ENCODE peak calls at places on chromosomes 3 and 15, in four cellular contexts. B, J, G and W are unnamed samples.

GRCh38 chr15:69410290-69410874 is 3.8 kb upstream of the KIF23 start:
- DNase-seq in B (no peak), J (peak; percentile 67), G (no peak), W (no peak)

GRCh38 chr3:67381667-67382272 is 272.6 kb downstream of the SUCLG2 start:
- DNase-seq in B (no peak), J (peak; percentile 49), G (peak; percentile 27), W (no peak)

GRCh38 chr15:78105541-78106241 is 13.3 kb downstream of the SH2D7 start:
- DNase-seq in B (no peak), J (no peak), G (no peak), W (no peak)

GRCh38 chr3:196008387-196008786 is 73.5 kb downstream of the TFRC start:
- DNase-seq in B (no peak), J (no peak), G (no peak), W (no peak)

GRCh38 chr3:79326642-79327041 is 441.2 kb downstream of the ROBO1 start:
- DNase-seq in B (no peak), J (no peak), G (no peak), W (no peak)

GRCh38 chr3:32817561-32818430 is at the start of gene TRIM71:
- DNase-seq in B (no peak), J (no peak), G (no peak), W (no peak)

GRCh38 chr3:127377801-127378442 is 90.1 kb upstream of the PRR20G start:
- DNase-seq in B (no peak), J (no peak), G (no peak), W (no peak)

GRCh38 chr3:99939834-99940233 is 122.2 kb downstream of the CMSS1 start:
- DNase-seq in B (no peak), J (no peak), G (no peak), W (no peak)

GRCh38 chr15:38683382-38684242 is 119.0 kb upstream of the RASGRP1 start:
- DNase-seq in B (no peak), J (peak; percentile 67), G (peak; percentile 62), W (peak; percentile 14)

GRCh38 chr15:41695750-41696436 is 35.7 kb downstream of the MGA start:
- DNase-seq in B (peak; percentile 39), J (peak; percentile 45), G (peak; percentile 55), W (peak; percentile 34)

GRCh38 chr3:71247221-71247947 is 336.1 kb downstream of the FOXP1 start:
- DNase-seq in B (no peak), J (peak; percentile 70), G (peak; percentile 72), W (no peak)

GRCh38 chr3:169528289-169528688 is 135.2 kb downstream of the MECOM start:
- DNase-seq in B (no peak), J (no peak), G (no peak), W (no peak)

GRCh38 chr3:179224584-179224983 is 26.3 kb downstream of the KCNMB3 start:
- DNase-seq in B (no peak), J (no peak), G (no peak), W (no peak)

GRCh38 chr3:23457697-23458096 is 254.6 kb downstream of the UBE2E2 start:
- DNase-seq in B (no peak), J (no peak), G (no peak), W (no peak)

GRCh38 chr3:164365242-164365641 is 713.1 kb downstream of the SI start:
- DNase-seq in B (no peak), J (no peak), G (no peak), W (no peak)

GRCh38 chr3:79040701-79041100 is 727.1 kb downstream of the ROBO1 start:
- DNase-seq in B (no peak), J (no peak), G (no peak), W (no peak)

GRCh38 chr15:70095387-70096214 is 2.1 kb downstream of the TLE3 start:
- DNase-seq in B (no peak), J (peak; percentile 86), G (no peak), W (no peak)

GRCh38 chr3:94643400-94643799 is 580.5 kb downstream of the NSUN3 start:
- DNase-seq in B (no peak), J (peak; percentile 23), G (no peak), W (no peak)

GRCh38 chr3:155657161-155657560 is 87.7 kb downstream of the PLCH1 start:
- DNase-seq in B (no peak), J (no peak), G (no peak), W (no peak)

GRCh38 chr15:20341901-20342605 is 199.5 kb downstream of the GOLGA6L6 start:
- DNase-seq in B (no peak), J (no peak), G (no peak), W (no peak)

GRCh38 chr15:91947370-91947769 is 93.9 kb downstream of the SLCO3A1 start:
- DNase-seq in B (no peak), J (no peak), G (peak; percentile 8), W (no peak)

GRCh38 chr3:18556503-18556902 is 131.4 kb upstream of the SATB1 start:
- DNase-seq in B (peak; percentile 39), J (no peak), G (no peak), W (no peak)

GRCh38 chr3:48915296-48915695 is 3.3 kb upstream of the ARIH2 start:
- DNase-seq in B (no peak), J (no peak), G (peak; percentile 56), W (no peak)

GRCh38 chr15:27743078-27743477 is 356.0 kb downstream of the OCA2 start:
- DNase-seq in B (no peak), J (no peak), G (no peak), W (no peak)

GRCh38 chr3:32595318-32595717 is 24.7 kb upstream of the DYNC1LI1 start:
- DNase-seq in B (no peak), J (no peak), G (no peak), W (no peak)

GRCh38 chr3:128882709-128883108 is 3.3 kb downstream of the ACAD9 start:
- DNase-seq in B (no peak), J (no peak), G (no peak), W (no peak)

GRCh38 chr15:93025625-93025982 is 63.4 kb downstream of the RGMA start:
- DNase-seq in B (no peak), J (no peak), G (no peak), W (no peak)

GRCh38 chr3:189629803-189630455 is 1.3 kb upstream of the TP63 start:
- DNase-seq in B (no peak), J (no peak), G (no peak), W (no peak)

GRCh38 chr15:51093488-51093864 is 1.2 kb downstream of the TNFAIP8L3 start:
- DNase-seq in B (no peak), J (no peak), G (no peak), W (no peak)

GRCh38 chr3:184737063-184737462 is 25.2 kb upstream of the MAGEF1 start:
- DNase-seq in B (no peak), J (no peak), G (no peak), W (no peak)

GRCh38 chr3:14142567-14143270 is 17.9 kb downstream of the TMEM43 start:
- DNase-seq in B (no peak), J (no peak), G (no peak), W (no peak)

GRCh38 chr15:66702770-66703539 is 919 bp downstream of the SMAD6 start:
- DNase-seq in B (no peak), J (peak; percentile 51), G (no peak), W (no peak)

GRCh38 chr3:94159062-94159726 is 96.3 kb downstream of the NSUN3 start:
- DNase-seq in B (no peak), J (no peak), G (peak; percentile 24), W (no peak)

GRCh38 chr3:188509316-188509715 is 355.4 kb downstream of the LPP start:
- DNase-seq in B (no peak), J (no peak), G (no peak), W (peak; percentile 87)

GRCh38 chr3:1214928-1215327 is 122.1 kb downstream of the CNTN6 start:
- DNase-seq in B (no peak), J (no peak), G (no peak), W (no peak)

DNA sequence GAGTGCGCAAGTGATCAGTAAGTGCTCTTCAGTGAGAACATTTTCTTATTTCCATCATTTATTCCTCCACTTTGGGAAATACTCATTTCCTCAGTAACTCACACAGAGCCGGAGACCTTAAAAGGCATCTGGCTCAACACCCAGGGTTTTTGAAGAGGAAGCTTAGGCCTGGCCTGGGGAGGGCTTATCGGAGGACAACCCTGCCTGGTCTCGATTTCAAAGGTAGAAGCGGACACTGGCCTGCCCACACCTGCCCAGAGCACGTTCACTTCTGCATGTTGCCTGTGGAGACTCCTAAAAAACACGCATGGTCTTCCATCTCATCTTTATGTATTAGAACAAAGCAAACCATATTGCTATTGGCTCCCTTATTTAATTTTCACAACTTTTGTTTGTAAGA is 55.5 kb upstream of the FURIN start:
- DNase-seq in B (no peak), J (no peak), G (no peak), W (no peak)
- TF ChIP-seq EZH2 in B (no peak), J (no peak), G (no peak), W (no peak)

DNA sequence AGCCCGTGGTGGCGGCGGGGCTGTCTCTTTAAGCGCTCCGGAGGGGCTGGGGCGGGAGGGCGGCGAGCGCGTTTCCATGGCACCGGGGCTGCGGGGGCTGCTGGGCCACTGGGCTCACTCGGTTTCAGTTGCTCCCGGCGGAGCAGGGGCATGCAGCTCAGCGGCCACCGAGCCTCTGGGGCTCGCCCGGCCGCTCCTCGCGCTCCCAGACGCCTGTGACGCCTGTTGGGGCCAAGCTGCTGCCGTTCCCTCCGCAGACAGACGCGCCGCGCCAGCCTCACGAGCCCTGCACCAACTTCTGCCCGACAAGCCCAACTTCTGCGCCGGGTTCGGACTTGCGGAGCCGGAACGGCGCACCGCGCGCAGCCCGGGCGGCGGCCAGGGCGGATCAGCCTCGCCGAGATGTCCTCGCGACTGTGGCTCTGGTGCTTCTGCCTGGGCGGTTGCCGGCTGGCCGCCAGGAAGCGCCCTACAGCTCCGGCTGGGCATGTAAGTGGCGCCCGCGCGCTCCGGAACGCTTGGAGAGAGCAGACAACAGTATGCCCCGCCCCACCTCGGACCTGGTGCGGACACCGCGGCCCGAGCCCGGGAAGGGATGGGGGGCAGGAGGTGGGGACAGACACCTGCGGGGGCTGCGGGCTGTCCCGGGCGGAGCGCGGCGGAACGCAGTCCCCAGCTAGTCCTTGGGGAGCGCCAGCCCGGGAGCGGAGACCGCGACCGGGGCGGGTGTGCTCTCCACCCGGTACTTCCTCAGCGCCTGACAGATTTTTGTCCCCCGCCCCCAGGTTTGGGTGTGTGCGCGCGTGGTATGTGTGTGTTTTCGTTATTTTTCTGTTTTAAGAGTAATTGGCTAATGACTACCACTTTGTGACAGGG is 154.1 kb upstream of the GOLIM4 start:
- DNase-seq in B (no peak), J (peak; percentile 95), G (peak; percentile 2), W (no peak)
- TF ChIP-seq EZH2 in B (no peak), J (no peak), G (no peak), W (peak; percentile 78)

DNA sequence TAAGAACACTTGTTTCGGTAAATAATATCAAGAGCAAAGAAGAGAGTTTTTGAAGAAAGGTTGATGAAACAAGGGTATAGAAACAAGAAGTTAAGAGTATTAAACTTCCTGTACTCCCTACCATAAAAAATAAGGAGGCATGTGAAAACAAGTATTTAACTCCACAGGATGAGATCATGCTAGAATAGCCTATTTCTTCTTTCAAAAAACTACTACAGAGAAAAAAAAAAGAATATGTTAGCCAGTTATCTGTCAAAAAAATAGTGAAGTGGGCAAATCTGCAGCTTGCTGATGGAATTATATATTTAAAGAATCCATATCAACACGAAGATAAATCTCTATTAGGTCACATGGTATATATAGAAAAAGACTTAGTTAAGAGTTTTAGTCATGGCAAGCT is 33.4 kb downstream of the SETD2 start:
- DNase-seq in B (no peak), J (no peak), G (no peak), W (no peak)
- TF ChIP-seq EZH2 in B (no peak), J (no peak), G (no peak), W (no peak)

GRCh38 chr3:10331320-10331719 is 10.4 kb upstream of the SEC13 start:
- DNase-seq in B (no peak), J (no peak), G (no peak), W (no peak)
- TF ChIP-seq EZH2 in B (no peak), J (no peak), G (no peak), W (no peak)